ENCODE peak calls at places on chromosome 15, in eight cellular contexts. V, M, W, Z, K, J, I and D are unnamed samples.

GRCh38 chr15:70048578-70048977 is 49.1 kb downstream of the TLE3 start:
- DNase-seq in V (no peak), M (no peak), W (no peak), Z (no peak), K (no peak), J (peak), I (no peak), D (no peak)

GRCh38 chr15:84034831-84035753 is 200.5 kb upstream of the GOLGA6L4 start:
- DNase-seq in V (no peak), M (peak), W (peak), Z (no peak), K (peak), J (no peak), I (no peak), D (no peak)

GRCh38 chr15:36643551-36643950 is 64.1 kb downstream of the CDIN1 start:
- DNase-seq in V (no peak), M (peak), W (peak), Z (no peak), K (no peak), J (no peak), I (no peak), D (no peak)

GRCh38 chr15:38224486-38224885 is 28.1 kb upstream of the SPRED1 start:
- DNase-seq in V (no peak), M (no peak), W (no peak), Z (no peak), K (no peak), J (no peak), I (no peak), D (no peak)

GRCh38 chr15:36501063-36501678 is 78.3 kb upstream of the CDIN1 start:
- DNase-seq in V (peak), M (peak), W (peak), Z (peak), K (peak), J (no peak), I (peak), D (peak)

GRCh38 chr15:33506781-33507180 is 196.0 kb downstream of the RYR3 start:
- DNase-seq in V (no peak), M (no peak), W (peak), Z (no peak), K (peak), J (no peak), I (no peak), D (no peak)

GRCh38 chr15:52440414-52440813 is 88.3 kb downstream of the MYO5A start:
- DNase-seq in V (no peak), M (no peak), W (peak), Z (no peak), K (peak), J (no peak), I (no peak), D (no peak)

GRCh38 chr15:80825361-80826030 is 46.3 kb downstream of the CEMIP start:
- DNase-seq in V (no peak), M (no peak), W (no peak), Z (no peak), K (peak), J (no peak), I (no peak), D (no peak)

GRCh38 chr15:86645861-86646393 is 566.3 kb downstream of the AGBL1 start:
- DNase-seq in V (no peak), M (no peak), W (peak), Z (no peak), K (no peak), J (no peak), I (no peak), D (no peak)

GRCh38 chr15:39153058-39153457 is 427.8 kb upstream of the THBS1 start:
- DNase-seq in V (no peak), M (no peak), W (no peak), Z (no peak), K (no peak), J (no peak), I (no peak), D (no peak)

GRCh38 chr15:41746802-41747201 is 27.5 kb upstream of the MAPKBP1 start:
- DNase-seq in V (no peak), M (no peak), W (no peak), Z (no peak), K (peak), J (no peak), I (no peak), D (no peak)

GRCh38 chr15:85443593-85444328 is 63.4 kb downstream of the AKAP13 start:
- DNase-seq in V (peak), M (no peak), W (peak), Z (no peak), K (peak), J (no peak), I (no peak), D (peak)

GRCh38 chr15:71272932-71273331 is 157.7 kb downstream of the THSD4 start:
- DNase-seq in V (no peak), M (no peak), W (no peak), Z (no peak), K (peak), J (no peak), I (no peak), D (no peak)

GRCh38 chr15:67036775-67037555 is 28.4 kb upstream of the SMAD3 start:
- DNase-seq in V (no peak), M (no peak), W (no peak), Z (no peak), K (no peak), J (no peak), I (no peak), D (no peak)